ENCODE peak calls at places on chromosomes 11 and 22, in nine cellular contexts. One of them, this sample, is unnamed.
A peak's percentile ranks its signal among the peaks of the same experiment; 100 is the strongest.

GRCh38 chr11:117950320-117950719 is 21.1 kb upstream of the TMPRSS13 start:
- DNase-seq in ovary: no peak
- DNase-seq in A549: no peak
- DNase-seq in tibial nerve: no peak
- DNase-seq in body of pancreas: no peak
- DNase-seq in stomach: no peak
- DNase-seq in endothelial cell of umbilical vein: no peak
- DNase-seq in esophagus muscularis mucosa: peak; percentile 87
- DNase-seq in esophagus squamous epithelium: no peak
- DNase-seq in this sample: no peak

GRCh38 chr22:17754233-17754925 is 19.9 kb downstream of the BID start:
- DNase-seq in ovary: peak; percentile 25
- DNase-seq in A549: no peak
- DNase-seq in tibial nerve: no peak
- DNase-seq in body of pancreas: no peak
- DNase-seq in stomach: no peak
- DNase-seq in endothelial cell of umbilical vein: no peak
- DNase-seq in esophagus muscularis mucosa: no peak
- DNase-seq in esophagus squamous epithelium: no peak
- DNase-seq in this sample: no peak

GRCh38 chr22:36775589-36775965 is 342 bp downstream of the IFT27 start:
- DNase-seq in ovary: peak; percentile 66
- DNase-seq in A549: no peak
- DNase-seq in tibial nerve: no peak
- DNase-seq in body of pancreas: peak; percentile 67
- DNase-seq in stomach: peak; percentile 44
- DNase-seq in endothelial cell of umbilical vein: peak; percentile 31
- DNase-seq in esophagus muscularis mucosa: no peak
- DNase-seq in esophagus squamous epithelium: no peak
- DNase-seq in this sample: peak; percentile 63

GRCh38 chr11:103961010-103961409 is 75.4 kb upstream of the DDI1 start:
- DNase-seq in ovary: no peak
- DNase-seq in A549: peak; percentile 19
- DNase-seq in tibial nerve: no peak
- DNase-seq in body of pancreas: no peak
- DNase-seq in stomach: no peak
- DNase-seq in endothelial cell of umbilical vein: no peak
- DNase-seq in esophagus muscularis mucosa: no peak
- DNase-seq in esophagus squamous epithelium: no peak
- DNase-seq in this sample: no peak

GRCh38 chr11:2772544-2773031 is 72.8 kb upstream of the KCNQ1OT1 start:
- DNase-seq in ovary: no peak
- DNase-seq in A549: no peak
- DNase-seq in tibial nerve: peak; percentile 8
- DNase-seq in body of pancreas: no peak
- DNase-seq in stomach: peak; percentile 23
- DNase-seq in endothelial cell of umbilical vein: no peak
- DNase-seq in esophagus muscularis mucosa: peak; percentile 66
- DNase-seq in esophagus squamous epithelium: no peak
- DNase-seq in this sample: peak; percentile 4

GRCh38 chr11:35163209-35163608 is 24.2 kb downstream of the CD44 start:
- DNase-seq in ovary: no peak
- DNase-seq in A549: no peak
- DNase-seq in tibial nerve: no peak
- DNase-seq in body of pancreas: no peak
- DNase-seq in stomach: no peak
- DNase-seq in endothelial cell of umbilical vein: no peak
- DNase-seq in esophagus muscularis mucosa: no peak
- DNase-seq in esophagus squamous epithelium: no peak
- DNase-seq in this sample: no peak

GRCh38 chr22:47381240-47381639 is 618.8 kb downstream of the TBC1D22A start:
- DNase-seq in ovary: peak; percentile 12
- DNase-seq in A549: no peak
- DNase-seq in tibial nerve: no peak
- DNase-seq in body of pancreas: no peak
- DNase-seq in stomach: no peak
- DNase-seq in endothelial cell of umbilical vein: no peak
- DNase-seq in esophagus muscularis mucosa: no peak
- DNase-seq in esophagus squamous epithelium: no peak
- DNase-seq in this sample: peak; percentile 9

GRCh38 chr11:117231637-117232021 is 244 bp downstream of the PCSK7 start:
- DNase-seq in ovary: no peak
- DNase-seq in A549: no peak
- DNase-seq in tibial nerve: no peak
- DNase-seq in body of pancreas: no peak
- DNase-seq in stomach: no peak
- DNase-seq in endothelial cell of umbilical vein: peak; percentile 22
- DNase-seq in esophagus muscularis mucosa: no peak
- DNase-seq in esophagus squamous epithelium: no peak
- DNase-seq in this sample: no peak

GRCh38 chr11:32172771-32173170 is 81.9 kb downstream of the RCN1 start:
- DNase-seq in ovary: no peak
- DNase-seq in A549: no peak
- DNase-seq in tibial nerve: no peak
- DNase-seq in body of pancreas: peak; percentile 25
- DNase-seq in stomach: peak; percentile 43
- DNase-seq in endothelial cell of umbilical vein: no peak
- DNase-seq in esophagus muscularis mucosa: no peak
- DNase-seq in esophagus squamous epithelium: no peak
- DNase-seq in this sample: no peak

GRCh38 chr11:32173977-32174376 is 83.1 kb downstream of the RCN1 start:
- DNase-seq in ovary: no peak
- DNase-seq in A549: no peak
- DNase-seq in tibial nerve: no peak
- DNase-seq in body of pancreas: no peak
- DNase-seq in stomach: no peak
- DNase-seq in endothelial cell of umbilical vein: no peak
- DNase-seq in esophagus muscularis mucosa: no peak
- DNase-seq in esophagus squamous epithelium: no peak
- DNase-seq in this sample: no peak

GRCh38 chr11:32168924-32169323 is 78.0 kb downstream of the RCN1 start:
- DNase-seq in ovary: no peak
- DNase-seq in A549: no peak
- DNase-seq in tibial nerve: no peak
- DNase-seq in body of pancreas: no peak
- DNase-seq in stomach: no peak
- DNase-seq in endothelial cell of umbilical vein: no peak
- DNase-seq in esophagus muscularis mucosa: no peak
- DNase-seq in esophagus squamous epithelium: no peak
- DNase-seq in this sample: no peak

GRCh38 chr11:32176223-32176811 is 85.4 kb downstream of the RCN1 start:
- DNase-seq in ovary: peak; percentile 67
- DNase-seq in A549: peak; percentile 65
- DNase-seq in tibial nerve: peak; percentile 70
- DNase-seq in body of pancreas: peak; percentile 86
- DNase-seq in stomach: peak; percentile 83
- DNase-seq in endothelial cell of umbilical vein: peak; percentile 88
- DNase-seq in esophagus muscularis mucosa: no peak
- DNase-seq in esophagus squamous epithelium: peak; percentile 2
- DNase-seq in this sample: peak; percentile 38

DNA sequence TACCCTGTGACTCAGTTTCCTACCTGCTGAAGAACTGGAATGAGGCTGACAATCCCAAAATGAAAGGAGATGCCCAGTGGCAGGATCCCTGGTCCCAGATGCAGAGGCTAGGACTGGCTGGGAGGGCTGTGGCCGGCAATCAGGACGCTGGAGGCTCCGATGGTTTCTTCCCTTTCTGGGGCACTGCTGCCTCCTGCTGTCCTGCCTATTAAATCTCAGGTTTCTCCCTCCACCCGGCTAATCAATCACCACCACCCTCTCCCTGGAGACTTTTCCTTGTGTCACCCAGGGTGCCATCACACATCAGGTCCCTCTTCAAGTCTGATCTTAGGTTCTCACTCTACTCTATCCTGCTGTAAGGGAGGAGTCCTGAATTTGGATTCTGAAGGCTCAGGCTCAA is 82.6 kb downstream of the RCN1 start:
- DNase-seq in ovary: peak; percentile 64
- DNase-seq in A549: peak; percentile 29
- DNase-seq in tibial nerve: no peak
- DNase-seq in body of pancreas: peak; percentile 66
- DNase-seq in stomach: peak; percentile 61
- DNase-seq in endothelial cell of umbilical vein: peak; percentile 55
- DNase-seq in esophagus muscularis mucosa: no peak
- DNase-seq in esophagus squamous epithelium: no peak
- DNase-seq in this sample: no peak
- TF ChIP-seq POLR2A in ovary: no peak
- TF ChIP-seq POLR2A in A549: no peak
- TF ChIP-seq POLR2A in tibial nerve: no peak
- TF ChIP-seq POLR2A in body of pancreas: no peak
- TF ChIP-seq POLR2A in stomach: no peak
- TF ChIP-seq POLR2A in endothelial cell of umbilical vein: no peak
- TF ChIP-seq POLR2A in esophagus muscularis mucosa: no peak
- TF ChIP-seq POLR2A in esophagus squamous epithelium: no peak
- TF ChIP-seq POLR2A in this sample: no peak

DNA sequence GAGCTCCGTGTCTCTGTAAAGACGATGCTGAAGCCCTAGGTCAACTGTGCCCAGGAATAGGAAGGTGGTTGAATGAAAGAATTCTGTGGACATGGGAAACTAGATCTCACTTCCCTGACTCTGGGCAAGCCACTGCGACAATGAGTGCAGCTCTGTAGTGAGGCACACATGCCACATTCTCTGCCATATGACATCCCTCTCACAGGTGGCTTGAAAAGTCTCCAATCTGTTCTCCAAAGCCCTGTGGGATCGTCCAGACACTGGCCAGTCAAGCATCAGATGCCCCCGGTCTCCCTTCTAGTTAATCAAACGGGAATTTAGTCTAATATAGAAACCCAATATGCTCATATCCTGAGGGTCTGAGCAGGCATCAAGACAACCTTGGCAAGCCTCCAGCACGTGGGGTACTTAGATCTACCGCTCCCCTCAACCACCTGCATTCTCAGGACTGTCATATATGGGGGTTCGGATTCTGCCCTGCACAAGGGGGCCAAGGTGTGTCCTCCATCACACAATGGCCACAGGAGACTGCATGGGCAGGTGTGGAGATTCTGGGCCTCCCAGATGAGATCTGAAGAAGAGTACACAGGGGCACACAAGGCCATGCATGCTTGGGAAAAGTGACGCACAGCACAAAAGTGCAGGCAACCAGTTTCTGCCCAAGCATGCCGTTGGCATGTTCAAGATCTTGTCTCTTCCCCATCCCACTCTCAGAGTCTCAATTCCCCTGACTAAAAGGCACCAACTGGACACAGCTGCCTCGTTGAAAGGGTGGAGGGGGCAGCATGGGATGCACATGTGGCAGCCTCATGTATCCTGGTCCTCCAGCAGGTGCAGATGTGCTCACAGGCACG is 11.9 kb downstream of the DKK3 start:
- DNase-seq in ovary: no peak
- DNase-seq in A549: no peak
- DNase-seq in tibial nerve: no peak
- DNase-seq in body of pancreas: no peak
- DNase-seq in stomach: no peak
- DNase-seq in endothelial cell of umbilical vein: no peak
- DNase-seq in esophagus muscularis mucosa: no peak
- DNase-seq in esophagus squamous epithelium: no peak
- DNase-seq in this sample: no peak
- H3K4me1 ChIP-seq in ovary: no peaks in the 10 kb centered on the region
- H3K4me1 ChIP-seq in A549: peaks cover 49% of the 10 kb centered on the region
- H3K4me1 ChIP-seq in tibial nerve: peaks cover 6% of the 10 kb centered on the region
- H3K4me1 ChIP-seq in body of pancreas: peaks cover 4% of the 10 kb centered on the region
- H3K4me1 ChIP-seq in stomach: peaks cover 31% of the 10 kb centered on the region
- H3K4me1 ChIP-seq in endothelial cell of umbilical vein: peaks cover 22% of the 10 kb centered on the region
- H3K4me1 ChIP-seq in esophagus muscularis mucosa: peaks cover 11% of the 10 kb centered on the region
- H3K4me1 ChIP-seq in esophagus squamous epithelium: peaks cover 4% of the 10 kb centered on the region
- H3K4me1 ChIP-seq in this sample: no peaks in the 10 kb centered on the region

GRCh38 chr11:62394825-62395538 is 23.9 kb upstream of the SCGB1A1 start:
- DNase-seq in ovary: peak; percentile 91
- DNase-seq in A549: peak; percentile 93
- DNase-seq in tibial nerve: peak; percentile 76
- DNase-seq in body of pancreas: peak; percentile 82
- DNase-seq in stomach: peak; percentile 57
- DNase-seq in endothelial cell of umbilical vein: peak; percentile 86
- DNase-seq in esophagus muscularis mucosa: no peak
- DNase-seq in esophagus squamous epithelium: no peak
- DNase-seq in this sample: peak; percentile 76

GRCh38 chr11:62392506-62392905 is 26.3 kb upstream of the SCGB1A1 start:
- DNase-seq in ovary: peak; percentile 21
- DNase-seq in A549: no peak
- DNase-seq in tibial nerve: no peak
- DNase-seq in body of pancreas: no peak
- DNase-seq in stomach: no peak
- DNase-seq in endothelial cell of umbilical vein: no peak
- DNase-seq in esophagus muscularis mucosa: no peak
- DNase-seq in esophagus squamous epithelium: no peak
- DNase-seq in this sample: no peak

GRCh38 chr11:62391642-62392425 is 27.0 kb upstream of the SCGB1A1 start:
- DNase-seq in ovary: peak; percentile 24
- DNase-seq in A549: no peak
- DNase-seq in tibial nerve: no peak
- DNase-seq in body of pancreas: no peak
- DNase-seq in stomach: no peak
- DNase-seq in endothelial cell of umbilical vein: no peak
- DNase-seq in esophagus muscularis mucosa: no peak
- DNase-seq in esophagus squamous epithelium: no peak
- DNase-seq in this sample: no peak

GRCh38 chr11:62392944-62393628 is 25.7 kb upstream of the SCGB1A1 start:
- DNase-seq in ovary: peak; percentile 25
- DNase-seq in A549: peak; percentile 79
- DNase-seq in tibial nerve: no peak
- DNase-seq in body of pancreas: no peak
- DNase-seq in stomach: no peak
- DNase-seq in endothelial cell of umbilical vein: no peak
- DNase-seq in esophagus muscularis mucosa: no peak
- DNase-seq in esophagus squamous epithelium: no peak
- DNase-seq in this sample: no peak

GRCh38 chr11:62393735-62394134 is 25.1 kb upstream of the SCGB1A1 start:
- DNase-seq in ovary: peak; percentile 11
- DNase-seq in A549: no peak
- DNase-seq in tibial nerve: no peak
- DNase-seq in body of pancreas: no peak
- DNase-seq in stomach: no peak
- DNase-seq in endothelial cell of umbilical vein: no peak
- DNase-seq in esophagus muscularis mucosa: no peak
- DNase-seq in esophagus squamous epithelium: no peak
- DNase-seq in this sample: no peak
- TF ChIP-seq CTCF in ovary: no peak
- TF ChIP-seq CTCF in A549: no peak
- TF ChIP-seq CTCF in tibial nerve: no peak
- TF ChIP-seq CTCF in body of pancreas: no peak
- TF ChIP-seq CTCF in stomach: no peak
- TF ChIP-seq CTCF in endothelial cell of umbilical vein: no peak
- TF ChIP-seq CTCF in esophagus muscularis mucosa: no peak
- TF ChIP-seq CTCF in esophagus squamous epithelium: no peak
- TF ChIP-seq CTCF in this sample: peak; percentile 2

DNA sequence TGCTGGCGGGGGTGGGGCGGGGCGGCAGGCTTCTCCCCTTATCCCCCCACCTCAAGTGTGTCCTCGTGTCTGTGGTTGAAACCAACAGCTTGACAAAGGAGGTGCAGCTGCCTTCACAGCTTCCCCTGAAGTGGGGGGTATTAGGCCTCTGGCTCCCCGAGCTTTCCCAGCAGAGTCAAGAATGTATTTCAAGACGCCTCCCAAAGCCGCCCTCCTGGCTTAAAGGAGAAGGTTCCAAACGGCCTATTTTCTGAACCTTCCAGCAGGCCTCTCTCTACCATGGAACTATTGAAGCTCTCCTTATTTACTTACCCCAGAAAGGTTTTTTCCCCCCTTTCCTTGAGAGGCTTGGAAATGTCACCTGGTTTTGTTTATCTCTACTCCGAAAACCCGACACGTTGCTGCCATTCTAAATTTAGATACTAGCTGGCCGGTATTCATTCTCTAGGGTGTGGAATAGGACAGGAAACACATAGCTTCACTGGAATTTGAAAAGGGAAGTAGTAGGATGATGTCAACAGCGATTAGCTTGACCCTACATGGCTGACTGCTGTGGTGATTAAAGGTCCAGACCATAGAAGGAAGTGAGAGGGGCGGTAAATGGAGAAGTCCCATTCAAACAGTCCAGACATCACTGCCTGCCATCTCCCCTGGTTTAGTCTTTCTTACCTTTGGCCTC is 663 bp upstream of the PICALM start:
- DNase-seq in ovary: no peak
- DNase-seq in A549: peak; percentile 61
- DNase-seq in tibial nerve: no peak
- DNase-seq in body of pancreas: peak; percentile 12
- DNase-seq in stomach: no peak
- DNase-seq in endothelial cell of umbilical vein: peak; percentile 98
- DNase-seq in esophagus muscularis mucosa: no peak
- DNase-seq in esophagus squamous epithelium: no peak
- DNase-seq in this sample: no peak
- TF ChIP-seq POLR2A in ovary: no peak
- TF ChIP-seq POLR2A in A549: peak; percentile 50
- TF ChIP-seq POLR2A in tibial nerve: no peak
- TF ChIP-seq POLR2A in body of pancreas: peak; percentile 60
- TF ChIP-seq POLR2A in stomach: no peak
- TF ChIP-seq POLR2A in endothelial cell of umbilical vein: peak; percentile 63
- TF ChIP-seq POLR2A in esophagus muscularis mucosa: no peak
- TF ChIP-seq POLR2A in esophagus squamous epithelium: no peak
- TF ChIP-seq POLR2A in this sample: peak; percentile 5